ENCODE peak calls at places on chromosome 22, in eight cellular contexts. B, C, X, K, N, V, M and G are unnamed samples.
A peak's percentile ranks its signal among the peaks of the same experiment; 100 is the strongest.

GRCh38 chr22:39907035-39907434 is 6.2 kb downstream of the GRAP2 start:
- DNase-seq in C (no peak), X (no peak), B (no peak), V (no peak), N (no peak), M (no peak), K (no peak), G (no peak)

GRCh38 chr22:34599567-34599966 is 466.4 kb upstream of the ISX start:
- DNase-seq in X (no peak), C (no peak), B (no peak), V (no peak), K (no peak), M (no peak), N (no peak), G (no peak)

GRCh38 chr22:37870273-37870672 is 21.1 kb downstream of the EIF3L start:
- DNase-seq in K (no peak), N (no peak), C (no peak), V (no peak), B (no peak), M (no peak), X (no peak), G (no peak)

GRCh38 chr22:17970205-17970708 is 54.1 kb downstream of the MICAL3 start:
- DNase-seq in C (no peak), K (no peak), N (no peak), M (peak; percentile 39), B (no peak), X (no peak), V (no peak), G (no peak)

GRCh38 chr22:45543243-45543642 is 40.6 kb downstream of the FBLN1 start:
- DNase-seq in N (no peak), V (no peak), B (no peak), M (no peak), X (no peak), C (no peak), K (no peak), G (no peak)

GRCh38 chr22:45112136-45112879 is 51.4 kb upstream of the NUP50 start:
- DNase-seq in N (no peak), K (no peak), B (no peak), M (peak; percentile 27), X (no peak), C (no peak), V (no peak), G (no peak)

GRCh38 chr22:46373166-46373565 is 37.7 kb downstream of the TRMU start:
- DNase-seq in V (peak; percentile 49), M (no peak), K (peak; percentile 74), X (no peak), C (no peak), N (no peak), B (no peak), G (no peak)

GRCh38 chr22:22351366-22351765 is 106.8 kb downstream of the VPREB1 start:
- DNase-seq in C (no peak), M (no peak), V (no peak), X (no peak), K (no peak), N (no peak), B (no peak), G (no peak)

GRCh38 chr22:45552580-45553332 is 50.1 kb downstream of the FBLN1 start:
- DNase-seq in X (peak; percentile 82), C (no peak), M (peak; percentile 98), K (peak; percentile 41), V (peak; percentile 36), B (peak; percentile 86), N (no peak), G (no peak)